ENCODE peak calls at places on chromosomes 16 and 17, in four cellular contexts. G, N, S and L are unnamed samples.

GRCh38 chr16:81838794-81839193 is 59.7 kb downstream of the PLCG2 start:
- DNase-seq in G (no peak), N (no peak), S (no peak), L (no peak)

GRCh38 chr16:15552507-15552906 is 90.4 kb downstream of the MARF1 start:
- DNase-seq in G (no peak), N (no peak), S (no peak), L (no peak)

GRCh38 chr17:80942360-80943345 is 49.0 kb upstream of the CHMP6 start:
- DNase-seq in G (peak; percentile 40), N (peak; percentile 79), S (peak; percentile 99), L (no peak)

GRCh38 chr17:43467981-43468541 is 15.7 kb upstream of the DHX8 start:
- DNase-seq in G (no peak), N (no peak), S (peak; percentile 77), L (no peak)

GRCh38 chr17:73720187-73720834 is 76.1 kb upstream of the SDK2 start:
- DNase-seq in G (no peak), N (no peak), S (no peak), L (peak; percentile 32)

GRCh38 chr17:43389022-43389947 is 9.5 kb upstream of the ARL4D start:
- DNase-seq in G (peak; percentile 88), N (peak; percentile 89), S (peak; percentile 96), L (peak; percentile 84)

GRCh38 chr16:57617604-57618111 is 10.8 kb upstream of the ADGRG1 start:
- DNase-seq in G (no peak), N (no peak), S (peak; percentile 52), L (no peak)

GRCh38 chr17:41580651-41581365 is 5.9 kb downstream of the KRT14 start:
- DNase-seq in G (no peak), N (no peak), S (no peak), L (no peak)

GRCh38 chr16:89300311-89300975 is 82.9 kb downstream of the ZNF778 start:
- DNase-seq in G (no peak), N (no peak), S (peak; percentile 90), L (no peak)

GRCh38 chr16:77987772-77988171 is 34.6 kb upstream of the CLEC3A start:
- DNase-seq in G (no peak), N (no peak), S (no peak), L (no peak)

GRCh38 chr16:53841884-53842283 is 137.9 kb downstream of the FTO start:
- DNase-seq in G (no peak), N (no peak), S (no peak), L (no peak)

GRCh38 chr16:57423152-57423551 is 18.6 kb downstream of the CCL17 start:
- DNase-seq in G (no peak), N (no peak), S (no peak), L (no peak)

GRCh38 chr17:79840204-79840988 is 1.2 kb upstream of the CBX4 start:
- DNase-seq in G (no peak), N (peak; percentile 84), S (peak; percentile 92), L (no peak)

GRCh38 chr17:42536372-42537155 is 523 bp downstream of the NAGLU start:
- DNase-seq in G (peak; percentile 79), N (peak; percentile 92), S (peak; percentile 96), L (peak; percentile 84)

GRCh38 chr17:65564793-65565192 is 3.3 kb upstream of the AXIN2 start:
- DNase-seq in G (no peak), N (no peak), S (peak; percentile 84), L (no peak)

GRCh38 chr16:66382966-66383299 is 16.4 kb downstream of the CDH5 start:
- DNase-seq in G (no peak), N (no peak), S (no peak), L (no peak)

GRCh38 chr16:1448536-1449116 is 4.3 kb upstream of the CCDC154 start:
- DNase-seq in G (no peak), N (no peak), S (no peak), L (no peak)

DNA sequence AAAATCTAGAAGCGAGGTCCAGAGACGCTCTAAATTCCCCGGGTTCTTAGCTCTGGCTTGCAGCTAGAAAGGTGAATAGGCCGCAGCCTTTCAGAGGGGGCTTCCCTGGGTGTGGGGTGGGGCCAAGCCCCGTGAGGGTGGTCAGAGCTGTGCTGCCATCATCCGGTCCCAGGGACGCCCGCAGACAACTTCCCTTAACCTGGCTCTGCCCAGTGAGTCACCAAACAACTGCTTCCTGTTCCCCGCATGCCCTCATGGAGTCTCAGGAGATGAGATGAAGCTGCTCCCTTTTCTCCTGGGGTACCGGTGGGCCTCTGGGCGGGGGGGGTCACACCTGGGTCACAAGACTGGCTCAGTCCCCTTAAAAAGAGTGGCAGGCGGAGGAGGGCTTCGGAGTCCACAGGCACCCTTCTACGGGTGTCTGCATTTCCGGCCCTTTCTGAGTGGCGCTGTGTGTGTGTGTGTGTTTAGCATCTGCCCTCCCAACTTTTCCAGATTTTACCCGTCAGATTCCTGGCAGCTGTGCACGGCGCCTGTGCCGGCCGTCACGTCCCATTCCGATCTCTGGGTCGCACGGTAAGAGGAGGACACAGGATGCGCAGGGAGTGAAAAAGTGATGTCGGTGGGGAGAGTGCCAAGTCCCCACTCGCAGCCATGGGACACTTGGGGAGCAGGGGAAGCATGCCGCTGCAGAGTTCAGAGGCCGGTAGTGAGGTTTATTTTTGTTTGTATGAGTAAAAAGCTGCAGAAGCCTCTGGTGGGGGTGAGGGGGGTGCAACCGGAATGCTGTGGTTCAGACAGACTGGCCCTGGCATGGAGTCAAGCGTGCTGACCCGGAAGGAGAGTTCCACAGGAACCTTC is 16.7 kb downstream of the HIC1 start:
- DNase-seq in G (no peak), N (peak; percentile 63), S (peak; percentile 87), L (no peak)
- H3K4me1 ChIP-seq in G (peaks cover 22% of the 10 kb centered on the region), N (peaks cover 77% of the 10 kb centered on the region), S (peaks cover 42% of the 10 kb centered on the region), L (no peaks in the 10 kb centered on the region)

DNA sequence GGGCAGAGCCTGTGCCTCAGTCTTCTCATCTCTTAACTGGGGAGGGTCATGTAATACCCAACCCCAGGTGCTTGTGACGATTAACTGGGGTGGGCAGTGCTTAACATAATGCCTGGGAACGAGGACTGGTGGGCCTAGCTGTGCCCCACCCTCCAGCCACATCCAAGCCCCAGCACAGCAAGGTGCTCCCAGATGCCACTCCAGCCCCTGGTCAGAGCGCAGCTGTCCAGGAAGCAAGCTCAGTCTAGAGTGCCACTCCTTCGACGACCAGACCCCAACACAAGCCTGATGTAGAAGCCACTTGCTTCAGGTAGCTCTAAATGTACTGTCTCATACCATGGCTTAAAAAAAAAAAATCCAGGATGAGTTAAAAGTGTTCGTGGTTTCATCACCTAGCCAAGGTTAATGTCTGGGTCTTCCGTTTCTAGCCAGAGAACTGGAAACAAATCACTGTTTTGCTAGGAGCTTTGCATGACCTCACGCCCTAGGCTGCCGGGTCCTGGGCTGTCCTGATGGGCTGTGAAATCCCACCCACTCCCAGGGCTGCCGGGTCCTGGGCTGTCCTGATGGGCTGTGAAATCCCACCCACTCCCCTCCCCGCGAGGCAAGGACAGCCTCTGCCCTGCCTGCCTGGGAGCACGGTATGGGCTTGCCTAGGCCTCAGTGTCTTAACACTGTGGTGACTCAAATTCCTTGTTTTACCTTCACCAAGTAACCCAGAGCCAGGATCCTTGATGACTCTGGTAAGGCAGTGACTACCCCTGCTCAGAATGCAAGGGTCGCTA is 7.7 kb downstream of the MIEF2 start:
- DNase-seq in G (no peak), N (no peak), S (no peak), L (no peak)
- H3K4me1 ChIP-seq in G (no peaks in the 10 kb centered on the region), N (peaks cover under 1% of the 10 kb centered on the region), S (no peaks in the 10 kb centered on the region), L (no peaks in the 10 kb centered on the region)

DNA sequence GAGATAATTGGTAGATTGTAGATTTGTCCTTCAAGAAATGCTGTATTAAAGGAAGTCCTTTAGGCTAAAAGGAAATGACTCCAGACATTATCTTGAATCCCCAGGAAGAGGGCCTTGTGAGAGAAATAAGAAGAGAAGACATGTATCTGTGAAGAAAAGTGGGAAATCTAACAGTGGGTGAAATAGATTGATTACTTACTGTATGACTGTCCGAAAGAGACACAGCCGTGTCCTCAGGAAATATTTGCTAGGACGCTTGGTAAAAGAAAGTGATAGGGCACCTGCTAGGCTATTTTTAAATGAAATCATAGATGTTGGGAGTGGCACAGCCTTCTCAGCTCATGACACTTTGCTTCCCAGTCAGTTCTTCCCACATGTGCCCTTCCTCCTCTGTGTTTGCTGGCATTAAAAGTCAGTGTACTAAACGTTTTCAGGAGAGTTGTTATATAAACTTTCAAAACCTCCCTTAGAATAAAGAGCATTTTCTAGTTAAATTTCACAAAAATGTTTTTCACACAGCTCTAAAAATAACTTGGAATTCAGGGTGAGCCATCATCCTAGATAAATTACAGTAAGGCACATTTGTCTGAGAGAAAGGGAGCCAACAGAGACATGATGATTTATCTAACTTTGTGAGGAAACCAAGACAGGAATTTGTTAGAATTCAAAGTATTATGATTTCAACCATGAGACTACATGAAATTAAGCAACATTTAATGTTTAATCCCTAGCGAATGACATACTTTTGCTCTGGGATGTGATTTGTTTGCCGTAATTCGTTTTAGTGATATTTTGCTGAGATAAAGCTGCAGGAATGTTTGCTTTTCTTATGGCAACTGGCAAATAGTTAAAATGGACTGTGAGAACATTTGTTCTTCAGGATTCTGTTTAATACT is 35.0 kb downstream of the DHRS7B start:
- DNase-seq in G (no peak), N (no peak), S (no peak), L (no peak)
- H3K4me1 ChIP-seq in G (no peaks in the 10 kb centered on the region), N (peaks cover 33% of the 10 kb centered on the region), S (peaks cover 23% of the 10 kb centered on the region), L (no peaks in the 10 kb centered on the region)

GRCh38 chr17:57424777-57425188 is 168.5 kb downstream of the MSI2 start:
- DNase-seq in G (no peak), N (no peak), S (no peak), L (no peak)

GRCh38 chr17:57424273-57424672 is 167.9 kb downstream of the MSI2 start:
- DNase-seq in G (no peak), N (no peak), S (no peak), L (no peak)

GRCh38 chr17:57422574-57423164 is 166.3 kb downstream of the MSI2 start:
- DNase-seq in G (no peak), N (no peak), S (no peak), L (no peak)

GRCh38 chr17:57421393-57421717 is 165.0 kb downstream of the MSI2 start:
- DNase-seq in G (no peak), N (no peak), S (no peak), L (no peak)

GRCh38 chr17:57423541-57423940 is 167.2 kb downstream of the MSI2 start:
- DNase-seq in G (no peak), N (no peak), S (no peak), L (no peak)
- H3K4me1 ChIP-seq in G (no peaks in the 10 kb centered on the region), N (peaks cover 3% of the 10 kb centered on the region), S (no peaks in the 10 kb centered on the region), L (no peaks in the 10 kb centered on the region)

GRCh38 chr17:15323147-15323546 is 18.2 kb downstream of the TEKT3 start:
- DNase-seq in G (no peak), N (no peak), S (no peak), L (no peak)
- H3K4me1 ChIP-seq in G (no peaks in the 10 kb centered on the region), N (no peaks in the 10 kb centered on the region), S (peaks cover 4% of the 10 kb centered on the region), L (no peaks in the 10 kb centered on the region)

DNA sequence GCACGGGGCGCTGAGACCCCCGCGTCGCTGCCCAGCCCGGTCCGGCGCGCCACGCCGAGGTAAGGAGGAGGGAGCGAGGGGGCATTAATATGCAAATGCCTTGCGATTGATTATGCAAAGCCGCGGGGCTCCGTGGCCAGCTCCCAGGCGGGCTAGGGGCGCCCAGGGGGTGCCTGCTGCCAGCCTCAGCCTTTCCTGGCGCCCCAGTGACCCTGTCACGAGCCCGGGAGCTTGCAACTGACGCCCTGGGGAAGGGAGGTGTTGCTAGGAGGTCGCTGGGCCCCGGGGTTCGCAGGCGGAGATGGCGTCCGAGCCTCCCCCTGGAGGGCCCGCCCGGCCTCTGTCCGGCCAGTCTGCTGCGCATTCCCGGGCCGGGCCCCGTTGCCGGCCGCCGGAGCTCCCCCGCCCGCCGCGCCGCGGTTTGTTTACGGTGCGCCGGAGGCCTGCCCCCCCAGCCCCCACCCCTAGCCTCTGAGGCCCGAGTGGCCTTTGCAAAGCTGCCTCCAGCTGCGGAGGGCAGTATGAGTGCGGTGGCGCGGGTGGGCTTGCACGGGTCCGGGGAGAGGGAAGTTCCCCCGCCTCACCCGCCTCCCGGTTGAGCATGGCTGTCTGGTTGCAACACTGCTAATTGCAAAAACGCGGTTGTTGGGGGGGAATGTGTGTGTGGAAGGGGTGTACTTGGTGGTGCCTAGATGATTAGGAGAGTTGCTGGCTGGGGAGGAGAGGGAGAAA is 435 bp downstream of the THRA start:
- DNase-seq in G (peak; percentile 44), N (peak; percentile 85), S (peak; percentile 84), L (no peak)
- H3K4me1 ChIP-seq in G (peaks cover 20% of the 10 kb centered on the region), N (peaks cover 59% of the 10 kb centered on the region), S (peaks cover 58% of the 10 kb centered on the region), L (peaks cover 40% of the 10 kb centered on the region)

GRCh38 chr17:75983501-75984181 is 4.6 kb downstream of the TEN1 start:
- DNase-seq in G (no peak), N (peak; percentile 64), S (no peak), L (no peak)
- H3K4me1 ChIP-seq in G (no peaks in the 10 kb centered on the region), N (peaks cover 43% of the 10 kb centered on the region), S (peaks cover 5% of the 10 kb centered on the region), L (peaks cover under 1% of the 10 kb centered on the region)